ENCODE peak calls at places on chromosomes 13 and 19, in ten cellular contexts. One of them, this sample, is unnamed. For H3K4me1, the result is how much of the 10 kb centered on the place peaks cover.

GRCh38 chr13:29535663-29536655 is 59.5 kb downstream of the SLC7A1 start:
- DNase-seq in fibroblast of lung: no peak
- DNase-seq in hepatocyte: no peak
- DNase-seq in ovary: no peak
- DNase-seq in tibial artery: no peak
- DNase-seq in stomach: no peak
- DNase-seq in upper lobe of right lung: no peak
- DNase-seq in mesendoderm: no peak
- DNase-seq in upper lobe of left lung: no peak
- DNase-seq in naive thymus-derived CD4-positive, alpha-beta T cell: no peak
- DNase-seq in this sample: no peak

GRCh38 chr13:95481051-95481775 is 71.3 kb upstream of the CLDN10 start:
- DNase-seq in tibial artery: no peak
- DNase-seq in mesendoderm: no peak
- DNase-seq in upper lobe of left lung: no peak
- DNase-seq in hepatocyte: no peak
- DNase-seq in upper lobe of right lung: no peak
- DNase-seq in fibroblast of lung: peak
- DNase-seq in ovary: no peak
- DNase-seq in stomach: no peak
- DNase-seq in naive thymus-derived CD4-positive, alpha-beta T cell: no peak
- DNase-seq in this sample: no peak

GRCh38 chr19:43504426-43505185 is at the start of gene PHLDB3:
- DNase-seq in upper lobe of right lung: peak
- DNase-seq in hepatocyte: peak
- DNase-seq in upper lobe of left lung: peak
- DNase-seq in naive thymus-derived CD4-positive, alpha-beta T cell: no peak
- DNase-seq in fibroblast of lung: no peak
- DNase-seq in mesendoderm: peak
- DNase-seq in ovary: peak
- DNase-seq in tibial artery: peak
- DNase-seq in stomach: peak
- DNase-seq in this sample: peak

GRCh38 chr19:44869728-44870470 is 21.2 kb upstream of the TOMM40 start:
- DNase-seq in upper lobe of left lung: peak
- DNase-seq in tibial artery: peak
- DNase-seq in fibroblast of lung: peak
- DNase-seq in stomach: no peak
- DNase-seq in upper lobe of right lung: peak
- DNase-seq in mesendoderm: no peak
- DNase-seq in ovary: peak
- DNase-seq in naive thymus-derived CD4-positive, alpha-beta T cell: no peak
- DNase-seq in hepatocyte: no peak
- DNase-seq in this sample: no peak

GRCh38 chr13:113187263-113187669 is 21.2 kb downstream of the PCID2 start:
- DNase-seq in upper lobe of right lung: no peak
- DNase-seq in mesendoderm: peak
- DNase-seq in hepatocyte: peak
- DNase-seq in tibial artery: peak
- DNase-seq in ovary: peak
- DNase-seq in stomach: peak
- DNase-seq in upper lobe of left lung: peak
- DNase-seq in naive thymus-derived CD4-positive, alpha-beta T cell: no peak
- DNase-seq in fibroblast of lung: peak
- DNase-seq in this sample: no peak

GRCh38 chr19:30011051-30011578 is 69.1 kb downstream of the URI1 start:
- DNase-seq in stomach: no peak
- DNase-seq in upper lobe of right lung: no peak
- DNase-seq in mesendoderm: peak
- DNase-seq in fibroblast of lung: no peak
- DNase-seq in ovary: no peak
- DNase-seq in naive thymus-derived CD4-positive, alpha-beta T cell: no peak
- DNase-seq in hepatocyte: no peak
- DNase-seq in tibial artery: no peak
- DNase-seq in upper lobe of left lung: no peak
- DNase-seq in this sample: no peak

GRCh38 chr13:50721664-50721976 is 121.9 kb downstream of the DLEU7 start:
- DNase-seq in upper lobe of left lung: no peak
- DNase-seq in upper lobe of right lung: no peak
- DNase-seq in tibial artery: no peak
- DNase-seq in mesendoderm: no peak
- DNase-seq in fibroblast of lung: no peak
- DNase-seq in ovary: no peak
- DNase-seq in hepatocyte: no peak
- DNase-seq in stomach: no peak
- DNase-seq in naive thymus-derived CD4-positive, alpha-beta T cell: no peak
- DNase-seq in this sample: no peak

GRCh38 chr19:17227798-17228367 is 1.9 kb downstream of the OCEL1 start:
- DNase-seq in mesendoderm: no peak
- DNase-seq in upper lobe of left lung: no peak
- DNase-seq in ovary: no peak
- DNase-seq in stomach: no peak
- DNase-seq in fibroblast of lung: no peak
- DNase-seq in hepatocyte: peak
- DNase-seq in tibial artery: no peak
- DNase-seq in naive thymus-derived CD4-positive, alpha-beta T cell: no peak
- DNase-seq in upper lobe of right lung: no peak
- DNase-seq in this sample: no peak

GRCh38 chr13:79810671-79811070 is 329.7 kb downstream of the NDFIP2 start:
- DNase-seq in upper lobe of left lung: no peak
- DNase-seq in stomach: no peak
- DNase-seq in tibial artery: no peak
- DNase-seq in fibroblast of lung: peak
- DNase-seq in hepatocyte: no peak
- DNase-seq in ovary: no peak
- DNase-seq in naive thymus-derived CD4-positive, alpha-beta T cell: no peak
- DNase-seq in upper lobe of right lung: no peak
- DNase-seq in mesendoderm: peak
- DNase-seq in this sample: no peak

GRCh38 chr13:24911135-24911524 is 147.2 kb downstream of the RNF17 start:
- DNase-seq in stomach: no peak
- DNase-seq in tibial artery: no peak
- DNase-seq in upper lobe of left lung: no peak
- DNase-seq in mesendoderm: no peak
- DNase-seq in ovary: no peak
- DNase-seq in naive thymus-derived CD4-positive, alpha-beta T cell: no peak
- DNase-seq in upper lobe of right lung: no peak
- DNase-seq in hepatocyte: no peak
- DNase-seq in fibroblast of lung: peak
- DNase-seq in this sample: no peak

GRCh38 chr13:39036212-39036611 is 1.7 kb downstream of the PROSER1 start:
- DNase-seq in upper lobe of right lung: no peak
- DNase-seq in fibroblast of lung: peak
- DNase-seq in upper lobe of left lung: peak
- DNase-seq in mesendoderm: peak
- DNase-seq in naive thymus-derived CD4-positive, alpha-beta T cell: no peak
- DNase-seq in hepatocyte: peak
- DNase-seq in ovary: no peak
- DNase-seq in tibial artery: no peak
- DNase-seq in stomach: no peak
- DNase-seq in this sample: no peak

GRCh38 chr13:30978981-30979956 is 46.8 kb downstream of the TEX26 start:
- DNase-seq in mesendoderm: peak
- DNase-seq in fibroblast of lung: no peak
- DNase-seq in upper lobe of left lung: peak
- DNase-seq in stomach: peak
- DNase-seq in tibial artery: no peak
- DNase-seq in naive thymus-derived CD4-positive, alpha-beta T cell: peak
- DNase-seq in hepatocyte: peak
- DNase-seq in upper lobe of right lung: peak
- DNase-seq in ovary: no peak
- DNase-seq in this sample: peak

GRCh38 chr13:47499358-47500150 is 501.5 kb downstream of the SUCLA2 start:
- DNase-seq in stomach: no peak
- DNase-seq in ovary: no peak
- DNase-seq in hepatocyte: peak
- DNase-seq in tibial artery: no peak
- DNase-seq in fibroblast of lung: peak
- DNase-seq in upper lobe of left lung: no peak
- DNase-seq in upper lobe of right lung: no peak
- DNase-seq in naive thymus-derived CD4-positive, alpha-beta T cell: no peak
- DNase-seq in mesendoderm: no peak
- DNase-seq in this sample: no peak

GRCh38 chr19:5154129-5154798 is 185.4 kb downstream of the KDM4B start:
- DNase-seq in tibial artery: peak
- DNase-seq in mesendoderm: peak
- DNase-seq in stomach: peak
- DNase-seq in hepatocyte: peak
- DNase-seq in naive thymus-derived CD4-positive, alpha-beta T cell: peak
- DNase-seq in upper lobe of left lung: no peak
- DNase-seq in fibroblast of lung: no peak
- DNase-seq in upper lobe of right lung: peak
- DNase-seq in ovary: no peak
- DNase-seq in this sample: no peak

DNA sequence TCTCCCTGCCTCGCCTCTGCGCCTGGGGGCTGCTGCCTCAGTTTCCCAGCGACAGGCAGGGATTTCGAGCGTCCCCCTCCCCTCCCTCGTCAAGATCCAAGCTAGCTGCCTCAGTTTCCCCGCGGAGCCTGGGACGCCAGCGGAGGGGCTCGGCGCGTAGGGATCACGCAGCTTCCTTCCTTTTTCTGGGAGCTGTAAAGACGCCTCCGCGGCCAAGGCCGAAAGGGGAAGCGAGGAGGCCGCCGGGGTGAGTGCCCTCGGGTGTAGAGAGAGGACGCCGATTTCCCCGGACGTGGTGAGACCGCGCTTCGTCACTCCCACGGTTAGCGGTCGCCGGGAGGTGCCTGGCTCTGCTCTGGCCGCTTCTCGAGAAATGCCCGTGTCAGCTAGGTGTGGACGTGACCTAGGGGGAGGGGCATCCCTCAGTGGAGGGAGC is 722 bp upstream of the ICAM1 start:
- DNase-seq in upper lobe of left lung: peak
- DNase-seq in naive thymus-derived CD4-positive, alpha-beta T cell: peak
- DNase-seq in upper lobe of right lung: peak
- DNase-seq in stomach: peak
- DNase-seq in tibial artery: peak
- DNase-seq in hepatocyte: no peak
- DNase-seq in fibroblast of lung: no peak
- DNase-seq in mesendoderm: no peak
- DNase-seq in ovary: no peak
- DNase-seq in this sample: peak
- H3K27ac ChIP-seq in upper lobe of left lung: peak
- H3K27ac ChIP-seq in naive thymus-derived CD4-positive, alpha-beta T cell: peak
- H3K27ac ChIP-seq in upper lobe of right lung: peak
- H3K27ac ChIP-seq in stomach: peak
- H3K27ac ChIP-seq in tibial artery: peak
- H3K27ac ChIP-seq in hepatocyte: peak
- H3K27ac ChIP-seq in fibroblast of lung: no peak
- H3K27ac ChIP-seq in mesendoderm: no peak
- H3K27ac ChIP-seq in ovary: peak
- H3K27ac ChIP-seq in this sample: peak

GRCh38 chr19:55635334-55635717 is 5.5 kb upstream of the ZNF580 start:
- DNase-seq in fibroblast of lung: no peak
- DNase-seq in stomach: no peak
- DNase-seq in mesendoderm: no peak
- DNase-seq in upper lobe of left lung: no peak
- DNase-seq in upper lobe of right lung: peak
- DNase-seq in ovary: no peak
- DNase-seq in hepatocyte: no peak
- DNase-seq in naive thymus-derived CD4-positive, alpha-beta T cell: peak
- DNase-seq in tibial artery: no peak
- DNase-seq in this sample: peak
- H3K4me1 ChIP-seq in fibroblast of lung: under half
- H3K4me1 ChIP-seq in stomach: half or more
- H3K4me1 ChIP-seq in mesendoderm: under half
- H3K4me1 ChIP-seq in upper lobe of left lung: under half
- H3K4me1 ChIP-seq in upper lobe of right lung: half or more
- H3K4me1 ChIP-seq in ovary: under half
- H3K4me1 ChIP-seq in hepatocyte: under half
- H3K4me1 ChIP-seq in naive thymus-derived CD4-positive, alpha-beta T cell: under half
- H3K4me1 ChIP-seq in tibial artery: half or more
- H3K4me1 ChIP-seq in this sample: under half

DNA sequence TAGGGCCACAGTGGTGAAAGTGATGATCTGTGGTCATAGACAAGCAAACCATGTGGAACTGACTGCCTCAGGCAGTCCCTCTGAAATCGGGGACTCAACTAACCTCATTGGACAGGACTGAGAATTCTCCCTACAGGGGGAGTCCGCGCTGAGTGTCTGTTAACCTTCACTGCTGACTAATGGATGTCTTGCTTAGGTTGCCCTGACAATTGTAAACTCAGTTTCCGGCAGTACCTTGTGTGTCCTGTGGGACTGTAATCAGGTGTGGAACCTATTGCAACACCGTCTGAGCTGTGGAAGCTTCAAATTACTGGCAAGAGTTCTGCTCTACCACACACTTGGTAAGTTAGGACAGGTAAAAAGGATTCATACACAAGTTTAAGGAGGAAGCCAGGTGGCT is 21.8 kb downstream of the ZNF77 start:
- DNase-seq in mesendoderm: peak
- DNase-seq in naive thymus-derived CD4-positive, alpha-beta T cell: no peak
- DNase-seq in stomach: no peak
- DNase-seq in fibroblast of lung: no peak
- DNase-seq in tibial artery: no peak
- DNase-seq in hepatocyte: peak
- DNase-seq in upper lobe of left lung: peak
- DNase-seq in ovary: no peak
- DNase-seq in upper lobe of right lung: no peak
- DNase-seq in this sample: no peak
- H3K27ac ChIP-seq in mesendoderm: no peak
- H3K27ac ChIP-seq in naive thymus-derived CD4-positive, alpha-beta T cell: no peak
- H3K27ac ChIP-seq in stomach: no peak
- H3K27ac ChIP-seq in fibroblast of lung: no peak
- H3K27ac ChIP-seq in tibial artery: no peak
- H3K27ac ChIP-seq in hepatocyte: peak
- H3K27ac ChIP-seq in upper lobe of left lung: no peak
- H3K27ac ChIP-seq in ovary: no peak
- H3K27ac ChIP-seq in upper lobe of right lung: peak
- H3K27ac ChIP-seq in this sample: no peak

GRCh38 chr13:23399254-23399796 is 34.2 kb downstream of the SACS start:
- DNase-seq in naive thymus-derived CD4-positive, alpha-beta T cell: no peak
- DNase-seq in mesendoderm: peak
- DNase-seq in stomach: no peak
- DNase-seq in tibial artery: no peak
- DNase-seq in upper lobe of right lung: no peak
- DNase-seq in hepatocyte: peak
- DNase-seq in ovary: no peak
- DNase-seq in upper lobe of left lung: no peak
- DNase-seq in fibroblast of lung: no peak
- DNase-seq in this sample: no peak
- H3K4me1 ChIP-seq in naive thymus-derived CD4-positive, alpha-beta T cell: under half
- H3K4me1 ChIP-seq in mesendoderm: under half
- H3K4me1 ChIP-seq in stomach: under half
- H3K4me1 ChIP-seq in tibial artery: under half
- H3K4me1 ChIP-seq in upper lobe of right lung: under half
- H3K4me1 ChIP-seq in hepatocyte: under half
- H3K4me1 ChIP-seq in ovary: under half
- H3K4me1 ChIP-seq in upper lobe of left lung: under half
- H3K4me1 ChIP-seq in fibroblast of lung: under half
- H3K4me1 ChIP-seq in this sample: under half

DNA sequence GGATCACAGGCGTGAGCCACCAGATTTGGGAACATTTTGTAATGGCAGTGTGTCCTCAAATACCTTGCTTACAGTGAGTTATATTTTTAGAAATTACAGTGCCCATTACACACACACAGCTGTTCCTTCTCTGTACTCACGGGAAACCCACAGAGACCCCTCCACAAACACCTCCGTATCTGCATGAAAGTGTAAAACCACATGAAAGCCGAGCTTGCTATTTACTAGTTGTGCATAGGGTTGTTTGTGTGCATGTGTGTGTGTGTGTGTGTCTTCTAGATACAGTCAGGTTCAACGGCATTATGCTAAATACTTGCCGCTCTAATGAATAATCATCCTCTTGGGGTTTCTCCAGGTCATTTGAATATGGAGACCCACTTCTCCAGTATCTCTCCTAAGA is 22.3 kb upstream of the LILRA2 start:
- DNase-seq in mesendoderm: no peak
- DNase-seq in stomach: no peak
- DNase-seq in naive thymus-derived CD4-positive, alpha-beta T cell: no peak
- DNase-seq in upper lobe of left lung: no peak
- DNase-seq in upper lobe of right lung: no peak
- DNase-seq in fibroblast of lung: no peak
- DNase-seq in hepatocyte: no peak
- DNase-seq in tibial artery: no peak
- DNase-seq in ovary: no peak
- DNase-seq in this sample: no peak
- H3K27ac ChIP-seq in mesendoderm: no peak
- H3K27ac ChIP-seq in stomach: no peak
- H3K27ac ChIP-seq in naive thymus-derived CD4-positive, alpha-beta T cell: no peak
- H3K27ac ChIP-seq in upper lobe of left lung: no peak
- H3K27ac ChIP-seq in upper lobe of right lung: no peak
- H3K27ac ChIP-seq in fibroblast of lung: no peak
- H3K27ac ChIP-seq in hepatocyte: no peak
- H3K27ac ChIP-seq in tibial artery: no peak
- H3K27ac ChIP-seq in ovary: no peak
- H3K27ac ChIP-seq in this sample: no peak